ENCODE peak calls at places on chromosome 2, in five cellular contexts. B is GM12891; L is activated naive CD4-positive, alpha-beta T cell treated with anti-CD3 and anti-CD28 coated beads, Interleukin-2, amount 10 ng/mL, durations not matched to agents 7 days and 5 days; M is nephron progenitor cell; K is EL. Z is an unnamed sample.

GRCh38 chr2:42261531-42262195 is 92.5 kb downstream of the EML4 start:
- DNase-seq in B (no peak), L (no peak), M (no peak), K (no peak), Z (no peak)

GRCh38 chr2:72148391-72148974 is 821 bp upstream of the CYP26B1 start:
- DNase-seq in B (no peak), L (peak), M (peak), K (no peak), Z (peak)

GRCh38 chr2:160062283-160063005 is at the start of gene PLA2R1:
- DNase-seq in B (peak), L (no peak), M (peak), K (peak), Z (no peak)

GRCh38 chr2:77161009-77161408 is 361.2 kb downstream of the LRRTM4 start:
- DNase-seq in B (no peak), L (no peak), M (no peak), K (no peak), Z (no peak)

GRCh38 chr2:7118606-7119503 is 201.6 kb downstream of the RNF144A start:
- DNase-seq in B (peak), L (no peak), M (peak), K (peak), Z (peak)

GRCh38 chr2:237735762-237736161 is 62.8 kb upstream of the RBM44 start:
- DNase-seq in B (no peak), L (no peak), M (no peak), K (no peak), Z (no peak)

GRCh38 chr2:127935337-127935736 is 49.6 kb upstream of the AMMECR1L start:
- DNase-seq in B (no peak), L (no peak), M (no peak), K (no peak), Z (no peak)

GRCh38 chr2:238136820-238137537 is 1.5 kb upstream of the KLHL30 start:
- DNase-seq in B (no peak), L (no peak), M (no peak), K (peak), Z (no peak)

GRCh38 chr2:109218087-109218791 is 89.2 kb downstream of the SH3RF3 start:
- DNase-seq in B (no peak), L (peak), M (no peak), K (no peak), Z (no peak)

GRCh38 chr2:241858206-241859016 is at the start of gene PDCD1:
- DNase-seq in B (peak), L (peak), M (peak), K (no peak), Z (peak)

GRCh38 chr2:41723531-41723930 is 324.3 kb upstream of the PKDCC start:
- DNase-seq in B (no peak), L (no peak), M (no peak), K (no peak), Z (no peak)

GRCh38 chr2:116510117-116510671 is 1304.3 kb upstream of the DDX18 start:
- DNase-seq in B (no peak), L (no peak), M (peak), K (no peak), Z (no peak)

GRCh38 chr2:72998234-72998651 is 73.3 kb downstream of the SFXN5 start:
- DNase-seq in B (no peak), L (no peak), M (no peak), K (no peak), Z (no peak)

GRCh38 chr2:217392930-217393584 is 533.2 kb upstream of the TNP1 start:
- DNase-seq in B (no peak), L (no peak), M (no peak), K (no peak), Z (no peak)

GRCh38 chr2:241931084-241931975 is 61.8 kb downstream of the RTP5 start:
- DNase-seq in B (no peak), L (no peak), M (no peak), K (no peak), Z (no peak)

GRCh38 chr2:173571021-173571821 is 216.5 kb downstream of the CDCA7 start:
- DNase-seq in B (peak), L (no peak), M (peak), K (peak), Z (peak)

GRCh38 chr2:199228887-199229819 is 228.6 kb downstream of the SATB2 start:
- DNase-seq in B (no peak), L (no peak), M (no peak), K (peak), Z (no peak)

GRCh38 chr2:205296959-205297358 is 385.3 kb upstream of the NRP2 start:
- DNase-seq in B (no peak), L (no peak), M (no peak), K (no peak), Z (no peak)

GRCh38 chr2:119249855-119250775 is 26.5 kb downstream of the STEAP3 start:
- DNase-seq in B (no peak), L (no peak), M (no peak), K (no peak), Z (no peak)

GRCh38 chr2:233447506-233448219 is 93.4 kb downstream of the DGKD start:
- DNase-seq in B (no peak), L (peak), M (no peak), K (no peak), Z (no peak)

GRCh38 chr2:227000123-227000522 is 163.9 kb downstream of the COL4A4 start:
- DNase-seq in B (no peak), L (no peak), M (no peak), K (no peak), Z (no peak)

GRCh38 chr2:174158003-174158402 is 90.3 kb downstream of the OLA1 start:
- DNase-seq in B (peak), L (peak), M (peak), K (peak), Z (peak)

GRCh38 chr2:95260028-95261023 is 13.9 kb upstream of the PROM2 start:
- DNase-seq in B (no peak), L (no peak), M (no peak), K (no peak), Z (no peak)

GRCh38 chr2:145380436-145381017 is 860.6 kb upstream of the ZEB2 start:
- DNase-seq in B (no peak), L (no peak), M (no peak), K (peak), Z (no peak)

GRCh38 chr2:98715812-98716451 is 15.0 kb downstream of the MGAT4A start:
- DNase-seq in B (no peak), L (no peak), M (no peak), K (no peak), Z (no peak)

GRCh38 chr2:117961201-117961600 is 52.7 kb downstream of the CCDC93 start:
- DNase-seq in B (no peak), L (no peak), M (no peak), K (no peak), Z (no peak)

GRCh38 chr2:74588664-74589063 is 34.1 kb downstream of the DOK1 start:
- DNase-seq in B (no peak), L (no peak), M (no peak), K (no peak), Z (no peak)

GRCh38 chr2:217775920-217776503 is 226.8 kb downstream of the TNS1 start:
- DNase-seq in B (no peak), L (no peak), M (no peak), K (no peak), Z (no peak)

GRCh38 chr2:138707424-138708074 is 72.6 kb downstream of the NXPH2 start:
- DNase-seq in B (no peak), L (no peak), M (no peak), K (peak), Z (no peak)

GRCh38 chr2:30761226-30761625 is 46.0 kb downstream of the CAPN13 start:
- DNase-seq in B (no peak), L (no peak), M (no peak), K (no peak), Z (no peak)

GRCh38 chr2:218671077-218671653 is 637 bp downstream of the RNF25 start:
- DNase-seq in B (no peak), L (no peak), M (no peak), K (peak), Z (no peak)

GRCh38 chr2:227796044-227796780 is 17.4 kb upstream of the CCL20 start:
- DNase-seq in B (no peak), L (no peak), M (no peak), K (no peak), Z (no peak)

GRCh38 chr2:171345971-171346722 is 87.6 kb downstream of the METTL8 start:
- DNase-seq in B (no peak), L (no peak), M (no peak), K (no peak), Z (no peak)

GRCh38 chr2:202494300-202494699 is 118.2 kb downstream of the BMPR2 start:
- DNase-seq in B (no peak), L (no peak), M (peak), K (peak), Z (no peak)

GRCh38 chr2:240310645-240311044 is 124.8 kb upstream of the GPC1 start:
- DNase-seq in B (no peak), L (no peak), M (no peak), K (no peak), Z (no peak)

GRCh38 chr2:96142217-96143113 is 2.8 kb downstream of the DUSP2 start:
- DNase-seq in B (no peak), L (peak), M (no peak), K (no peak), Z (peak)